ENCODE peak calls at places on chromosomes 6 and 20, in five cellular contexts. One of them, this sample, is unnamed.

GRCh38 chr6:165557674-165558073 is 105.4 kb downstream of the PDE10A start:
- DNase-seq in central memory CD4-positive, alpha-beta T cell: no peak
- DNase-seq in WTC11: no peak
- DNase-seq in uterus: no peak
- DNase-seq in NCI-H345: no peak
- DNase-seq in this sample: no peak

GRCh38 chr6:107645740-107646139 is 155.8 kb downstream of the SOBP start:
- DNase-seq in central memory CD4-positive, alpha-beta T cell: no peak
- DNase-seq in WTC11: no peak
- DNase-seq in uterus: no peak
- DNase-seq in NCI-H345: no peak
- DNase-seq in this sample: peak; percentile 87

GRCh38 chr20:13671500-13672288 is 33.0 kb upstream of the TASP1 start:
- DNase-seq in central memory CD4-positive, alpha-beta T cell: no peak
- DNase-seq in WTC11: no peak
- DNase-seq in uterus: peak; percentile 50
- DNase-seq in NCI-H345: no peak
- DNase-seq in this sample: no peak

GRCh38 chr6:17165383-17165782 is 63.5 kb downstream of the STMND1 start:
- DNase-seq in central memory CD4-positive, alpha-beta T cell: no peak
- DNase-seq in WTC11: no peak
- DNase-seq in uterus: no peak
- DNase-seq in NCI-H345: no peak
- DNase-seq in this sample: no peak

GRCh38 chr6:4185419-4185818 is 50.0 kb upstream of the ECI2 start:
- DNase-seq in central memory CD4-positive, alpha-beta T cell: no peak
- DNase-seq in WTC11: no peak
- DNase-seq in uterus: no peak
- DNase-seq in NCI-H345: no peak
- DNase-seq in this sample: no peak

GRCh38 chr6:14068133-14068532 is 49.4 kb upstream of the CD83 start:
- DNase-seq in central memory CD4-positive, alpha-beta T cell: no peak
- DNase-seq in WTC11: no peak
- DNase-seq in uterus: no peak
- DNase-seq in NCI-H345: no peak
- DNase-seq in this sample: peak; percentile 49

GRCh38 chr20:32509639-32510066 is 75.5 kb downstream of the NOL4L start:
- DNase-seq in central memory CD4-positive, alpha-beta T cell: peak; percentile 81
- DNase-seq in WTC11: no peak
- DNase-seq in uterus: no peak
- DNase-seq in NCI-H345: no peak
- DNase-seq in this sample: peak; percentile 10

GRCh38 chr20:62277253-62277652 is 25.5 kb upstream of the ADRM1 start:
- DNase-seq in central memory CD4-positive, alpha-beta T cell: no peak
- DNase-seq in WTC11: no peak
- DNase-seq in uterus: no peak
- DNase-seq in NCI-H345: no peak
- DNase-seq in this sample: peak; percentile 3

GRCh38 chr20:40689100-40689942 is at the start of gene MAFB:
- DNase-seq in central memory CD4-positive, alpha-beta T cell: peak; percentile 16
- DNase-seq in WTC11: peak; percentile 82
- DNase-seq in uterus: peak; percentile 93
- DNase-seq in NCI-H345: peak; percentile 98
- DNase-seq in this sample: peak; percentile 66

GRCh38 chr6:16432075-16433032 is 194.0 kb downstream of the GMPR start:
- DNase-seq in central memory CD4-positive, alpha-beta T cell: no peak
- DNase-seq in WTC11: no peak
- DNase-seq in uterus: peak; percentile 40
- DNase-seq in NCI-H345: no peak
- DNase-seq in this sample: no peak

This sample was measured in trophoblast cell.